ENCODE peak calls at places on chromosomes 13 and 19, in five cellular contexts. K is psoas muscle, M is PC-9, Z is heart right ventricle, Q is pancreas. R is an unnamed sample.

GRCh38 chr19:33227242-33227650 is 1.6 kb upstream of the SLC7A10 start:
- DNase-seq in Z (peak; percentile 4), Q (no peak), M (no peak), K (no peak), R (no peak)

GRCh38 chr19:51440846-51441409 is 17.3 kb downstream of the SIGLEC8 start:
- DNase-seq in K (no peak), M (no peak), Z (no peak), Q (no peak), R (no peak)

GRCh38 chr19:41784337-41785239 is 11.8 kb upstream of the CEACAM3 start:
- DNase-seq in K (no peak), Q (no peak), M (no peak), Z (no peak), R (no peak)

GRCh38 chr13:113928701-113929627 is 44.9 kb downstream of the C13orf46 start:
- DNase-seq in Z (peak; percentile 82), Q (peak; percentile 80), K (peak; percentile 92), M (no peak), R (peak; percentile 32)

GRCh38 chr13:78241278-78241919 is 322.8 kb upstream of the EDNRB start:
- DNase-seq in K (no peak), M (no peak), Q (no peak), Z (peak; percentile 14), R (peak; percentile 41)

GRCh38 chr19:2422951-2423880 is 4.2 kb downstream of the TIMM13 start:
- DNase-seq in Z (no peak), K (no peak), M (no peak), Q (peak; percentile 83), R (no peak)

GRCh38 chr19:19618384-19619051 is at the start of gene PBX4:
- DNase-seq in M (peak; percentile 87), K (peak; percentile 87), Q (peak; percentile 86), Z (peak; percentile 89), R (peak; percentile 96)

GRCh38 chr19:1237027-1237659 is 662 bp downstream of the CBARP start:
- DNase-seq in Z (no peak), K (no peak), M (no peak), Q (no peak), R (no peak)

GRCh38 chr13:98565726-98566577 is 11.0 kb downstream of the STK24 start:
- DNase-seq in Z (peak; percentile 55), M (no peak), K (peak; percentile 27), Q (peak; percentile 47), R (no peak)

GRCh38 chr19:677201-677600 is 1.0 kb downstream of the FSTL3 start:
- DNase-seq in Q (peak; percentile 56), M (peak; percentile 70), K (peak; percentile 87), Z (peak; percentile 75), R (peak; percentile 49)

GRCh38 chr19:12994701-12995595 is at the start of gene NFIX:
- DNase-seq in K (peak; percentile 79), M (no peak), Q (peak; percentile 73), Z (peak; percentile 78), R (no peak)

GRCh38 chr13:37602743-37603381 is 4.3 kb upstream of the POSTN start:
- DNase-seq in K (no peak), Z (no peak), M (no peak), Q (no peak), R (no peak)

GRCh38 chr19:35126624-35126959 is 8.3 kb downstream of the LGI4 start:
- DNase-seq in Z (no peak), K (peak; percentile 44), Q (no peak), M (no peak), R (no peak)

GRCh38 chr19:55386515-55386947 is 799 bp downstream of the RPL28 start:
- DNase-seq in M (no peak), K (no peak), Z (no peak), Q (no peak), R (no peak)

GRCh38 chr19:16627194-16627927 is 643 bp downstream of the MED26 start:
- DNase-seq in M (no peak), Z (no peak), Q (peak; percentile 28), K (no peak), R (peak; percentile 15)

GRCh38 chr13:79306650-79307049 is 99.4 kb downstream of the RBM26 start:
- DNase-seq in Q (no peak), K (no peak), M (no peak), Z (no peak), R (no peak)

GRCh38 chr19:4496304-4496703 is 22.0 kb downstream of the PLIN4 start:
- DNase-seq in K (no peak), Z (no peak), Q (no peak), M (no peak), R (no peak)
- H3K36me3 ChIP-seq in K (peaks cover 4% of the 10 kb centered on the region), Z (no peaks in the 10 kb centered on the region), Q (peaks cover 4% of the 10 kb centered on the region), M (no peaks in the 10 kb centered on the region), R (peaks cover 1% of the 10 kb centered on the region)

DNA sequence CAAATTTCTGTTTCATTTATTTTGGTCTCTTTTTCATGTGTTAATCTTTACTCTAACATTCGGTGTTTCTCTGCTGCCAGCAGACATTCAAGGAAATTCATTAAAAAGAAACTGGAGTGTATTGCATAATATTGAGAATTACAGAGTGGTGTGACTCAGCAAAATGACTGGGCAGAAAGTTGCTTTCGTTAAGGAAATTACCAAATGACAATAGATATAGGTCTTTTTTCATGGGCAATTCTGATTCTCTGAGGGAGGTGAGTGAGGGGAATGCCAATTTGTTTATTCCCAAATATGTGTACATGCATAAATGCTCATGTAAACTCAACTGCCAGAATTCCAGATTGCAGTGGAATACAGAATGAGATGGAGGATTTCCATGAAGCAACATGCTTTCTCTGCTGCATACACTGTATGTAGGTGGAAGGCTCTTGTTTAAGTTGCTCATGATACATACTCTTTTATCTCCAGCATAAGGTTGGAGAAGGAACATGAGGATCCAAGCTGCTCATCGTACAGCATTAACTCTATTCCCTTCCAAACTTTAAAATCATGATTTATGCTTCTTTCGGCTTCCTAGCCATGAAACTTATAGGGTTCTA is 1730.1 kb downstream of the SLITRK5 start:
- DNase-seq in Z (no peak), M (peak; percentile 58), Q (no peak), K (no peak), R (no peak)
- H3K4me3 ChIP-seq in Z (no peak overlapping the region), M (peak overlapping the region; percentile 30), Q (no peak overlapping the region), K (no peak overlapping the region), R (no peak overlapping the region)

GRCh38 chr19:49613374-49613773 is 22.4 kb downstream of the PRR12 start:
- DNase-seq in Z (no peak), K (no peak), Q (no peak), M (peak; percentile 64), R (no peak)
- H3K36me3 ChIP-seq in Z (peaks cover 4% of the 10 kb centered on the region), K (no peaks in the 10 kb centered on the region), Q (no peaks in the 10 kb centered on the region), M (peaks cover 9% of the 10 kb centered on the region), R (peaks cover 10% of the 10 kb centered on the region)

GRCh38 chr13:43128504-43128929 is 105.1 kb downstream of the DNAJC15 start:
- DNase-seq in Z (peak; percentile 24), K (peak; percentile 22), Q (no peak), M (no peak), R (no peak)
- H3K4me3 ChIP-seq in Z (peak overlapping the region; percentile 29), K (peak overlapping the region; percentile 18), Q (no peak overlapping the region), M (no peak overlapping the region), R (no peak overlapping the region)

GRCh38 chr13:20974981-20975585 is 72.5 kb upstream of the XPO4 start:
- DNase-seq in Z (no peak), K (no peak), Q (no peak), M (no peak), R (no peak)

GRCh38 chr13:20969182-20969581 is 66.6 kb upstream of the XPO4 start:
- DNase-seq in Z (no peak), M (peak; percentile 36), Q (no peak), K (no peak), R (no peak)

GRCh38 chr13:20968745-20969144 is 66.2 kb upstream of the XPO4 start:
- DNase-seq in Q (no peak), Z (no peak), M (no peak), K (no peak), R (no peak)

GRCh38 chr13:20973886-20974285 is 71.3 kb upstream of the XPO4 start:
- DNase-seq in Z (no peak), Q (no peak), M (no peak), K (no peak), R (no peak)

GRCh38 chr13:20972731-20973130 is 70.2 kb upstream of the XPO4 start:
- DNase-seq in M (no peak), Z (no peak), K (no peak), Q (no peak), R (no peak)
- H3K36me3 ChIP-seq in M (peaks cover 4% of the 10 kb centered on the region), Z (peaks cover 3% of the 10 kb centered on the region), K (peaks cover 6% of the 10 kb centered on the region), Q (no peaks in the 10 kb centered on the region), R (peaks cover 4% of the 10 kb centered on the region)

GRCh38 chr13:48235100-48235813 is 2.3 kb downstream of the ITM2B start:
- DNase-seq in K (no peak), Q (peak; percentile 26), M (peak; percentile 39), Z (no peak), R (no peak)

GRCh38 chr13:48235814-48236135 is 2.8 kb downstream of the ITM2B start:
- DNase-seq in K (no peak), M (no peak), Z (no peak), Q (no peak), R (no peak)

GRCh38 chr13:48233886-48234488 is 981 bp downstream of the ITM2B start:
- DNase-seq in Z (no peak), Q (no peak), K (no peak), M (no peak), R (no peak)

GRCh38 chr13:48233097-48233885 is at the start of gene ITM2B:
- DNase-seq in Z (peak; percentile 86), Q (peak; percentile 71), M (peak; percentile 51), K (peak; percentile 78), R (peak; percentile 51)

DNA sequence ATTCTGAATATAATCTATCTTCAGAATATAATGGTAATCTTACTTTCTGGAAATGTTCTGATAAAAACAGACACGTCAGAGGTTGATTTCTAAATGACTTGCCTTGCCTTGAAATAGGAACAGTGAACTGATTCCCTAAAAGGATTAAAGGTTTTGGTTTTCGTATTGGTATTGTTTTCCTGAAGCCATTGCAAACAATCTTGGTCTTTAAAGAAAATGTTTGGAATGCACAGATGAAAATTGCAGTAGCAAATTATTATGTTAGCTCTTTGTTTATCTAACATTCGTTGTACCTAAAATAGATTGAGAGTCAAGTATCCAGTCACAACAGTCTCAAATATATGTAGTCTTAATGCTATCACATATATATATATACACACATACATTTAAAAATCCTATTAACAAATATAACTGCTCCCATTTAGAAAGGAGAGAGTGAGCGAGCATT is 1.7 kb downstream of the ITM2B start:
- DNase-seq in K (no peak), M (no peak), Q (no peak), Z (no peak), R (no peak)
- H3K4me3 ChIP-seq in K (peak overlapping the region; percentile 97), M (peak overlapping the region; percentile 15), Q (peak overlapping the region; percentile 98), Z (peak overlapping the region; percentile 97), R (peak overlapping the region; percentile 4)

DNA sequence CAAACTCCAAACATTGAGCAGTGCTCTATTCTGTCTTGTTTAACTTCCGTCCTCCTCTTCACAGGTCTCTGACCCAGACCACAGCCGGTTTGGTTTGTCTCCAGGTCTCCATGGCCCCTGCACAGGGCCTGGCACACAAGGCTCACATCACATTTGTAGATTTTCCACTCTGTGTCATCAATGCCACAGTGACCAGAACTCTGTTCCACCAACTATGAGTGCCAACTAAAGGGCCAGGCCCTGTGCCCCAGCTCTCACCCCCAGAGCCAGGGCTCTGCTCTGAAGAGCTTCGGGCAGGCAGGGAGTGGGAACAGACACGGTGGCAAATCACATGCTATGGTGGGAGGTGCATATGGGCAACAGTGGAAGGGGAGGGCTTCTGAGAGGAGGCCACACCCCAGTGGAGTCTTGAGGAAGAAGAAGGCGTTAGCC is 16.0 kb downstream of the SMG9 start:
- DNase-seq in Z (no peak), K (no peak), Q (no peak), M (no peak), R (no peak)
- H3K36me3 ChIP-seq in Z (peaks cover 4% of the 10 kb centered on the region), K (peaks cover 19% of the 10 kb centered on the region), Q (no peaks in the 10 kb centered on the region), M (peaks cover 63% of the 10 kb centered on the region), R (peaks cover 17% of the 10 kb centered on the region)

GRCh38 chr13:32253911-32254399 is 61.2 kb downstream of the ZAR1L start:
- DNase-seq in K (no peak), Q (peak; percentile 61), M (no peak), Z (no peak), R (no peak)
- H3K4me3 ChIP-seq in K (peak overlapping the region; percentile 58), Q (peak overlapping the region; percentile 11), M (no peak overlapping the region), Z (peak overlapping the region; percentile 54), R (no peak overlapping the region)

R was measured in Caco-2.